ENCODE peak calls at places on chromosomes 7 and 10, in seven cellular contexts. A is lower leg skin, Y is right atrium auricular region, M is hepatocyte, D is GM12865, Q is adrenal gland, X is body of pancreas. V is an unnamed sample.

GRCh38 chr10:60290558-60290957 is 99.1 kb downstream of the ANK3 start:
- DNase-seq in A (no peak), Y (no peak), M (no peak), D (no peak), Q (no peak), X (no peak), V (no peak)

GRCh38 chr10:132981746-132982145 is 39.4 kb upstream of the CFAP46 start:
- DNase-seq in A (no peak), Y (no peak), M (no peak), D (no peak), Q (no peak), X (no peak), V (no peak)

GRCh38 chr10:28939352-28940157 is 262.2 kb downstream of the BAMBI start:
- DNase-seq in A (no peak), Y (peak), M (peak), D (no peak), Q (peak), X (peak), V (no peak)

GRCh38 chr10:77104459-77104980 is 533.1 kb downstream of the KCNMA1 start:
- DNase-seq in A (no peak), Y (peak), M (no peak), D (no peak), Q (peak), X (peak), V (peak)

GRCh38 chr7:139242741-139243281 is 11.8 kb downstream of the UBN2 start:
- DNase-seq in A (no peak), Y (no peak), M (peak), D (no peak), Q (no peak), X (no peak), V (peak)

GRCh38 chr7:20064181-20064970 is 152.8 kb downstream of the MACC1 start:
- DNase-seq in A (no peak), Y (no peak), M (no peak), D (no peak), Q (no peak), X (no peak), V (peak)

GRCh38 chr10:44385423-44385725 is 477 bp upstream of the CXCL12 start:
- DNase-seq in A (peak), Y (no peak), M (no peak), D (no peak), Q (peak), X (no peak), V (no peak)

GRCh38 chr7:44246396-44247113 is 45.8 kb downstream of the YKT6 start:
- DNase-seq in A (no peak), Y (no peak), M (no peak), D (no peak), Q (no peak), X (no peak), V (no peak)

GRCh38 chr7:106376026-106376799 is 91.4 kb upstream of the NAMPT start:
- DNase-seq in A (no peak), Y (no peak), M (no peak), D (no peak), Q (no peak), X (no peak), V (no peak)

GRCh38 chr10:125137601-125138438 is 22.5 kb downstream of the CTBP2 start:
- DNase-seq in A (no peak), Y (no peak), M (peak), D (no peak), Q (no peak), X (peak), V (no peak)

GRCh38 chr10:122190553-122190952 is 80.5 kb upstream of the BTBD16 start:
- DNase-seq in A (no peak), Y (no peak), M (no peak), D (no peak), Q (no peak), X (no peak), V (peak)

GRCh38 chr10:102452672-102453340 is 1.5 kb upstream of the C10orf95 start:
- DNase-seq in A (peak), Y (peak), M (peak), D (peak), Q (peak), X (no peak), V (peak)

GRCh38 chr7:16975712-16976111 is 93.9 kb upstream of the AGR3 start:
- DNase-seq in A (no peak), Y (no peak), M (no peak), D (no peak), Q (no peak), X (no peak), V (no peak)

GRCh38 chr10:71638577-71639411 is 80.8 kb downstream of the C10orf105 start:
- DNase-seq in A (no peak), Y (no peak), M (peak), D (no peak), Q (no peak), X (peak), V (no peak)

GRCh38 chr7:56097700-56098099 is 4.9 kb upstream of the PHKG1 start:
- DNase-seq in A (peak), Y (no peak), M (no peak), D (peak), Q (peak), X (peak), V (peak)

GRCh38 chr10:132204781-132205473 is 18.2 kb downstream of the DPYSL4 start:
- DNase-seq in A (no peak), Y (no peak), M (no peak), D (no peak), Q (no peak), X (no peak), V (no peak)

GRCh38 chr7:1539346-1540321 is 9.1 kb downstream of the MAFK start:
- DNase-seq in A (no peak), Y (no peak), M (peak), D (no peak), Q (no peak), X (no peak), V (no peak)

GRCh38 chr10:15370212-15370740 is 813 bp downstream of the FAM171A1 start:
- DNase-seq in A (peak), Y (no peak), M (peak), D (peak), Q (peak), X (peak), V (peak)

GRCh38 chr10:88932539-88933256 is 19.9 kb downstream of the ACTA2 start:
- DNase-seq in A (peak), Y (peak), M (peak), D (peak), Q (peak), X (peak), V (peak)

GRCh38 chr7:259191-259505 is 30.8 kb upstream of the FOXL3 start:
- DNase-seq in A (no peak), Y (no peak), M (no peak), D (no peak), Q (no peak), X (no peak), V (no peak)

GRCh38 chr10:70589762-70590662 is 12.5 kb downstream of the PRF1 start:
- DNase-seq in A (peak), Y (no peak), M (peak), D (no peak), Q (peak), X (no peak), V (no peak)

GRCh38 chr7:68461430-68461829 is 1136.8 kb upstream of the AUTS2 start:
- DNase-seq in A (no peak), Y (no peak), M (no peak), D (no peak), Q (no peak), X (no peak), V (no peak)

GRCh38 chr7:120014920-120015465 is 258.0 kb upstream of the KCND2 start:
- DNase-seq in A (no peak), Y (no peak), M (no peak), D (no peak), Q (no peak), X (no peak), V (no peak)
- H3K4me3 ChIP-seq in A (no peak), Y (no peak), M (no peak), D (no peak), Q (no peak), X (no peak), V (no peak)

GRCh38 chr7:117605712-117606111 is 125.9 kb downstream of the CFTR start:
- DNase-seq in A (no peak), Y (no peak), M (no peak), D (no peak), Q (no peak), X (no peak), V (no peak)
- TF ChIP-seq CTCF in A (no peak), Y (no peak), M (no peak), D (no peak), Q (no peak), X (no peak), V (no peak)

GRCh38 chr10:1186693-1186990 is 130.5 kb downstream of the WDR37 start:
- DNase-seq in A (no peak), Y (no peak), M (no peak), D (no peak), Q (no peak), X (no peak), V (no peak)

GRCh38 chr10:1187855-1188555 is 131.8 kb downstream of the WDR37 start:
- DNase-seq in A (no peak), Y (no peak), M (no peak), D (no peak), Q (no peak), X (no peak), V (peak)

GRCh38 chr10:1187151-1187854 is 131.1 kb downstream of the WDR37 start:
- DNase-seq in A (no peak), Y (no peak), M (no peak), D (no peak), Q (no peak), X (no peak), V (no peak)

GRCh38 chr10:1184541-1185415 is 128.6 kb downstream of the WDR37 start:
- DNase-seq in A (no peak), Y (no peak), M (no peak), D (no peak), Q (no peak), X (no peak), V (no peak)

DNA sequence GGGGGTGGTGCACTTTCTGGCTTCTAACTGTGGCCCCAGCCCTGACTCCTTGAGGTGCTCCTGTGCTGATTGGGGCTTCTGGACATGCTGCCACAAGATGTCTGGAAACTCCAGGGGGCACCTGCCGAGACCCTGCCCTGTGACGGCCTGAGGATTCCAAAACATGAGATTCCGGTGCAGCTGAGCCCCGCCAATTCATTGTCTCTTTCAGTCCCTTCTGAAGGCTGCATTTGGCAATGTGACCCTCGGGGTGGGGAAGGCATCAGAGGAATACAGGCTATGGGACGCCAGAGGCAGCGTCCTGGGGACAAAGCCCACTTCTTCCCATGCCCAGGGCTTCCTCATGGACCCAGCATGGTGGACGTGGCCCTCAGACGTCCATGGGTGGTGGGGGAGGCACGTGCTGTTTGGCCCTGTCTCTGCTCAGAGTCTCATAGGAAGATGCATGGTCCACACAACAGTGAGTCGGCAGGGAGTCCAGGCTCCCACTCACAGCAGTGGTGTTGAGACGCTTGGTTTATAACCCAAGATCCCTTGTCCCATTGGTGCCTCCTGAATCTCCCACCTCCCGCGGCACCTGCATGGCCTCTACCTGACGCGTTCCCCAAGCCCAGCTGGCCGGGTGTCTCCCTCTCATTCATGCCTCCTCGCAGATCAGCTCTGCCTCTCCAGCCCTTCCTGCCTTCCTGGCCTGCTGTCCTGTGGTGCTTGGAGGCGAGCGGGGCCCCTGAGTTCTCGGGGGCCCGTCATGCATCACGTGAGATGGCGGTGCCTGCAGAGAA is 129.9 kb downstream of the WDR37 start:
- DNase-seq in A (no peak), Y (no peak), M (no peak), D (no peak), Q (no peak), X (no peak), V (no peak)
- H3K4me3 ChIP-seq in A (no peak), Y (no peak), M (no peak), D (no peak), Q (no peak), X (no peak), V (no peak)

DNA sequence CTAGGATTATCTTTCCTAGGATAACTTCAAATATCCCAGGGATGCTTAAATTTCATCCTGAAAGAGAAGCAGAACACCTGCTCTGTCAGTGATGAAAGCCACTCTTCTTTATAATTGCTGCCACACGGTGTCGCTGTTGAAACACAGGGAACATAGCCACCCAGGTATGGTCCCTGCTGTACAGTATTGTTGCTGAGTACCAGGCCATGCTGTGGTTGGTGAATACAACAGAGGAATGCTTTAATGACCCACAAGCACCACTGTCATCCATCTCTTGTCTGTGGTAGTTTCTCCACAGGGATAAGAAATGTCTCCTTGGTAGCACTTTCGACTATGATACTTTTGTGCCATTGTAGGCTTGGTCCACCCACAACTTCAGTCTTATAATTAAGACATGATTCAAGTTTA is 70.6 kb upstream of the STARD3NL start:
- DNase-seq in A (no peak), Y (peak), M (peak), D (peak), Q (peak), X (peak), V (peak)
- TF ChIP-seq CTCF in A (no peak), Y (peak), M (peak), D (peak), Q (peak), X (peak), V (peak)

GRCh38 chr7:42928754-42929153 is 3.2 kb downstream of the PSMA2 start:
- DNase-seq in A (no peak), Y (no peak), M (no peak), D (no peak), Q (no peak), X (no peak), V (no peak)

GRCh38 chr7:42931834-42932651 is at the start of the genes MRPL32 and PSMA2:
- DNase-seq in A (peak), Y (peak), M (peak), D (peak), Q (peak), X (peak), V (peak)

GRCh38 chr7:42929449-42929848 is 2.5 kb downstream of the PSMA2 start:
- DNase-seq in A (no peak), Y (no peak), M (no peak), D (no peak), Q (no peak), X (no peak), V (no peak)

GRCh38 chr7:42931447-42931833 is 534 bp downstream of the PSMA2 start:
- DNase-seq in A (no peak), Y (no peak), M (no peak), D (peak), Q (no peak), X (no peak), V (no peak)

DNA sequence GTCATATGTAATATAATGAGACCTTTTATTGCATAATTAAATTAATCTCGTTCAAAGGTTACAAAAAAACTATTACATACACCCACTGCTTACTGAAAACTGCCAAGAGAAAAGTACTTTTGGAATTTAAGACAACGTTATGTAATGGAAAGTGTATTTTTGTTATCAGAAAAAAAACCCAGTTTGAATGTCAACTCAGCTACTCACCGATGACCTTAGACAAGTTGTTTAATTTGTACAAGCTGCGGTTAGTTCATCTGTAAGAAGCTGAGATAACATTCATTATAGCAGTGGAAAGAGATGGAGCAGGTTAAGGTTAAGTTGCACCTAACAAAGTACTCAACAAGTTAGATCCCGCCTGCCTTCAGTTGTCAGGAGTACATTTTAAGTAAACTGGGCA is 1.1 kb downstream of the PSMA2 start:
- DNase-seq in A (no peak), Y (no peak), M (peak), D (no peak), Q (no peak), X (no peak), V (peak)
- H3K4me3 ChIP-seq in A (no peak), Y (peak), M (peak), D (peak), Q (no peak), X (peak), V (peak)

DNA sequence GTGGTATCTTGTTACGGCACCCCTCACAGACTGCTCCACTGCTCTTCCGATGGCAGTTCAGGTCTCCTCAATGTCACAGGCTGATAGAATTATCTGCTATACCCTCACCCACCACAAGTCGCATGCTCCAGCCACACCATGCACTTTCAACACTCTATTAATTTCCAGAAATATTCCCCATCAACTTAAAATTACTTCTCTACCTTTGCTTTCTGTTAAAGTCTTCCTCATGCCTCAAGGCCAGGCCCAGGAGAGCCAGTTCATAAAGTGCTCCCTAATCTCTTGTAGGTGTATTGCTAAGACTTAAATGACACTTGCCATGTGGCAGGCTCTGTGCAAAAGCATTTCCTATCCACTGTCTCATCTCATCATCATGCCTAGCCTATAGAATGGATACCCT is 105.9 kb upstream of the ARID5B start:
- DNase-seq in A (no peak), Y (no peak), M (no peak), D (no peak), Q (no peak), X (no peak), V (no peak)
- TF ChIP-seq CTCF in A (no peak), Y (no peak), M (no peak), D (peak), Q (no peak), X (no peak), V (no peak)

DNA sequence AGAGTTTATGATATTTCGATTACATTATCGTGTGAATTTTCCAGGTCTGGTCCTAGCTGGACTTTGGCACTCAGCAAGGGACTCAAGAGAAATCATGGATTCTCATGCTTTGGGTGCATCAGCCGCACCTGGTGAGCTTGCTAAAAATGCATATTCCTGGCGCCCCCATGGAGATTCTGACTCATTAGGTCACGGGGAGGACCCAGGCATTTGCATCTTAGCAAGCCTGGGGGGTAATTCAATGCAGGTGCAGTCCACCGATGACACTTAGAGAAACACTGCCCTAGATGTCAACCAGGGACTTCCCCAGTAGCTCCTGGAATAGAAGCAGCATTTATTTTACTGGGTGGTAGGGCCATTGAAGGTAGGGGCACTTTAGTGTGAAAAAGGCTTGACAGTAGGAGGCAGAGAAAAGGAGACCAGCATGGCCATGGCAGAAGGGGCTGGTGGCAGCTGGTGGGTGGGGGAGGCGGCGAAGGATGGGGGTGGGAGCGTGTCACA is 29.9 kb upstream of the PDCD4 start:
- DNase-seq in A (peak), Y (no peak), M (no peak), D (peak), Q (no peak), X (no peak), V (no peak)
- H3K4me3 ChIP-seq in A (no peak), Y (no peak), M (no peak), D (peak), Q (no peak), X (no peak), V (no peak)

GRCh38 chr7:127396184-127396583 is 3.7 kb upstream of the ZNF800 start:
- DNase-seq in A (no peak), Y (no peak), M (no peak), D (peak), Q (peak), X (no peak), V (no peak)
- TF ChIP-seq CTCF in A (no peak), Y (no peak), M (no peak), D (peak), Q (no peak), X (no peak), V (no peak)

GRCh38 chr7:135748770-135749169 is at the start of gene FAM180A:
- DNase-seq in A (peak), Y (no peak), M (no peak), D (no peak), Q (no peak), X (no peak), V (peak)

GRCh38 chr7:135747366-135747765 is 1.2 kb downstream of the FAM180A start:
- DNase-seq in A (no peak), Y (no peak), M (no peak), D (no peak), Q (no peak), X (no peak), V (no peak)

GRCh38 chr7:135744938-135745701 is 3.5 kb downstream of the FAM180A start:
- DNase-seq in A (no peak), Y (no peak), M (no peak), D (no peak), Q (no peak), X (no peak), V (peak)

GRCh38 chr7:135743907-135744789 is 4.5 kb downstream of the FAM180A start:
- DNase-seq in A (no peak), Y (no peak), M (no peak), D (no peak), Q (no peak), X (no peak), V (peak)

DNA sequence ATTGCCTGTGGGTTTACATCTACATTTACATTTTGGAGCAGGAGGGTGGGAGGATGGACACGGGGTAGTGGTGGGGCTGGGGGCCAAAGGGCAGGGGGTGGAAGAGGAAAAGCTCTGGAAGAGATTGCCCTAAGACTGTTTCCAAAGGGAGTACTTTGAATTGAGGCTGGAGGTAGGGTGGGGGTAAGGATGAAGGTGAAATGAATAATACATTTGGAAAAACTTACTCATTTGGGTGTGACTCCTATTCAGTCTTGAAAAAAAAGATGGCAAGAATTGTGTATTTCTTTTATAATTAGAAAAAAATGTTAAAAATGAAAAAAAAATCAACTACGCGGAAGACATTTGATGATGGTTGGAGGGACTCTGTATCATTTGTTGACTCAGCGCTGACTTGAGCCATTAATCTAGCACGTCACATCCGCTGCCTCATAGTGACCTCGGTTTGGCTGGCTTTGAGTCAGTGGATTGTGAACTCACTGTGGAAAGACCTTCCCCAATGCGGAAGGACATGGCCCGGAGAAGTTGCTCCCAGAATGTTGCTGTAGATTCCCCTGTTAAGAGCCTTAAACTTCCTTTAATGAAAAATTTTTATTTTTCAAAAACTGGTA is 2.8 kb downstream of the FAM180A start:
- DNase-seq in A (peak), Y (peak), M (no peak), D (no peak), Q (peak), X (peak), V (peak)
- H3K4me3 ChIP-seq in A (no peak), Y (no peak), M (no peak), D (no peak), Q (no peak), X (no peak), V (peak)